ENCODE peak calls at places on chromosomes 12 and 14, in eight cellular contexts. One of them, this sample, is unnamed.

GRCh38 chr12:130053641-130054040 is 108.6 kb upstream of the FZD10 start:
- DNase-seq in A549: peak
- DNase-seq in T-cell: no peak
- DNase-seq in transverse colon: no peak
- DNase-seq in activated CD4-positive, alpha-beta T cell treated with anti-CD3 and anti-CD28 coated beads, Interleukin-2, amount 10 ng/mL, durations not matched to agents 7 days and 5 days: no peak
- DNase-seq in effector CD8-positive, alpha-beta T cell: no peak
- DNase-seq in effector CD4-positive, alpha-beta T cell: no peak
- DNase-seq in T-helper 2 cell: no peak
- DNase-seq in this sample: no peak

GRCh38 chr14:99271951-99272668 is at the start of gene BCL11B:
- DNase-seq in A549: peak
- DNase-seq in T-cell: peak
- DNase-seq in transverse colon: peak
- DNase-seq in activated CD4-positive, alpha-beta T cell treated with anti-CD3 and anti-CD28 coated beads, Interleukin-2, amount 10 ng/mL, durations not matched to agents 7 days and 5 days: peak
- DNase-seq in effector CD8-positive, alpha-beta T cell: peak
- DNase-seq in effector CD4-positive, alpha-beta T cell: peak
- DNase-seq in T-helper 2 cell: peak
- DNase-seq in this sample: peak

GRCh38 chr12:64318605-64319004 is 72.0 kb downstream of the C12orf56 start:
- DNase-seq in A549: no peak
- DNase-seq in T-cell: no peak
- DNase-seq in transverse colon: no peak
- DNase-seq in activated CD4-positive, alpha-beta T cell treated with anti-CD3 and anti-CD28 coated beads, Interleukin-2, amount 10 ng/mL, durations not matched to agents 7 days and 5 days: no peak
- DNase-seq in effector CD8-positive, alpha-beta T cell: no peak
- DNase-seq in effector CD4-positive, alpha-beta T cell: no peak
- DNase-seq in T-helper 2 cell: no peak
- DNase-seq in this sample: no peak

GRCh38 chr12:53258541-53259539 is 9.3 kb upstream of the ESPL1 start:
- DNase-seq in A549: no peak
- DNase-seq in T-cell: no peak
- DNase-seq in transverse colon: no peak
- DNase-seq in activated CD4-positive, alpha-beta T cell treated with anti-CD3 and anti-CD28 coated beads, Interleukin-2, amount 10 ng/mL, durations not matched to agents 7 days and 5 days: no peak
- DNase-seq in effector CD8-positive, alpha-beta T cell: no peak
- DNase-seq in effector CD4-positive, alpha-beta T cell: no peak
- DNase-seq in T-helper 2 cell: no peak
- DNase-seq in this sample: no peak

GRCh38 chr12:124847675-124848074 is 16.0 kb downstream of the SCARB1 start:
- DNase-seq in A549: no peak
- DNase-seq in T-cell: no peak
- DNase-seq in transverse colon: no peak
- DNase-seq in activated CD4-positive, alpha-beta T cell treated with anti-CD3 and anti-CD28 coated beads, Interleukin-2, amount 10 ng/mL, durations not matched to agents 7 days and 5 days: no peak
- DNase-seq in effector CD8-positive, alpha-beta T cell: no peak
- DNase-seq in effector CD4-positive, alpha-beta T cell: no peak
- DNase-seq in T-helper 2 cell: no peak
- DNase-seq in this sample: no peak

GRCh38 chr14:101001311-101002069 is 98.0 kb upstream of the RTL1 start:
- DNase-seq in A549: no peak
- DNase-seq in T-cell: no peak
- DNase-seq in transverse colon: no peak
- DNase-seq in activated CD4-positive, alpha-beta T cell treated with anti-CD3 and anti-CD28 coated beads, Interleukin-2, amount 10 ng/mL, durations not matched to agents 7 days and 5 days: no peak
- DNase-seq in effector CD8-positive, alpha-beta T cell: no peak
- DNase-seq in effector CD4-positive, alpha-beta T cell: no peak
- DNase-seq in T-helper 2 cell: no peak
- DNase-seq in this sample: no peak

GRCh38 chr12:23721268-23721667 is 228.2 kb downstream of the SOX5 start:
- DNase-seq in A549: no peak
- DNase-seq in T-cell: no peak
- DNase-seq in transverse colon: no peak
- DNase-seq in activated CD4-positive, alpha-beta T cell treated with anti-CD3 and anti-CD28 coated beads, Interleukin-2, amount 10 ng/mL, durations not matched to agents 7 days and 5 days: no peak
- DNase-seq in effector CD8-positive, alpha-beta T cell: no peak
- DNase-seq in effector CD4-positive, alpha-beta T cell: no peak
- DNase-seq in T-helper 2 cell: no peak
- DNase-seq in this sample: no peak

GRCh38 chr14:56733396-56733795 is 76.9 kb downstream of the OTX2 start:
- DNase-seq in A549: no peak
- DNase-seq in T-cell: no peak
- DNase-seq in transverse colon: no peak
- DNase-seq in activated CD4-positive, alpha-beta T cell treated with anti-CD3 and anti-CD28 coated beads, Interleukin-2, amount 10 ng/mL, durations not matched to agents 7 days and 5 days: no peak
- DNase-seq in effector CD8-positive, alpha-beta T cell: no peak
- DNase-seq in effector CD4-positive, alpha-beta T cell: no peak
- DNase-seq in T-helper 2 cell: no peak
- DNase-seq in this sample: no peak

GRCh38 chr12:108801736-108802665 is 55.4 kb downstream of the SSH1 start:
- DNase-seq in A549: no peak
- DNase-seq in T-cell: no peak
- DNase-seq in transverse colon: peak
- DNase-seq in activated CD4-positive, alpha-beta T cell treated with anti-CD3 and anti-CD28 coated beads, Interleukin-2, amount 10 ng/mL, durations not matched to agents 7 days and 5 days: no peak
- DNase-seq in effector CD8-positive, alpha-beta T cell: no peak
- DNase-seq in effector CD4-positive, alpha-beta T cell: no peak
- DNase-seq in T-helper 2 cell: no peak
- DNase-seq in this sample: no peak

GRCh38 chr14:38171197-38171596 is 36.5 kb upstream of the SSTR1 start:
- DNase-seq in A549: no peak
- DNase-seq in T-cell: no peak
- DNase-seq in transverse colon: no peak
- DNase-seq in activated CD4-positive, alpha-beta T cell treated with anti-CD3 and anti-CD28 coated beads, Interleukin-2, amount 10 ng/mL, durations not matched to agents 7 days and 5 days: no peak
- DNase-seq in effector CD8-positive, alpha-beta T cell: no peak
- DNase-seq in effector CD4-positive, alpha-beta T cell: no peak
- DNase-seq in T-helper 2 cell: no peak
- DNase-seq in this sample: no peak

GRCh38 chr12:101074940-101075680 is 134.9 kb downstream of the SLC5A8 start:
- DNase-seq in A549: no peak
- DNase-seq in T-cell: no peak
- DNase-seq in transverse colon: no peak
- DNase-seq in activated CD4-positive, alpha-beta T cell treated with anti-CD3 and anti-CD28 coated beads, Interleukin-2, amount 10 ng/mL, durations not matched to agents 7 days and 5 days: no peak
- DNase-seq in effector CD8-positive, alpha-beta T cell: no peak
- DNase-seq in effector CD4-positive, alpha-beta T cell: no peak
- DNase-seq in T-helper 2 cell: no peak
- DNase-seq in this sample: no peak

GRCh38 chr12:132423251-132424117 is 66.5 kb upstream of the FBRSL1 start:
- DNase-seq in A549: peak
- DNase-seq in T-cell: no peak
- DNase-seq in transverse colon: no peak
- DNase-seq in activated CD4-positive, alpha-beta T cell treated with anti-CD3 and anti-CD28 coated beads, Interleukin-2, amount 10 ng/mL, durations not matched to agents 7 days and 5 days: no peak
- DNase-seq in effector CD8-positive, alpha-beta T cell: no peak
- DNase-seq in effector CD4-positive, alpha-beta T cell: peak
- DNase-seq in T-helper 2 cell: no peak
- DNase-seq in this sample: no peak

GRCh38 chr14:57046175-57046574 is 222.5 kb downstream of the EXOC5 start:
- DNase-seq in A549: no peak
- DNase-seq in T-cell: no peak
- DNase-seq in transverse colon: no peak
- DNase-seq in activated CD4-positive, alpha-beta T cell treated with anti-CD3 and anti-CD28 coated beads, Interleukin-2, amount 10 ng/mL, durations not matched to agents 7 days and 5 days: no peak
- DNase-seq in effector CD8-positive, alpha-beta T cell: no peak
- DNase-seq in effector CD4-positive, alpha-beta T cell: no peak
- DNase-seq in T-helper 2 cell: no peak
- DNase-seq in this sample: no peak

GRCh38 chr12:123231931-123232330 is 1.0 kb downstream of the MPHOSPH9 start:
- DNase-seq in A549: peak
- DNase-seq in T-cell: no peak
- DNase-seq in transverse colon: no peak
- DNase-seq in activated CD4-positive, alpha-beta T cell treated with anti-CD3 and anti-CD28 coated beads, Interleukin-2, amount 10 ng/mL, durations not matched to agents 7 days and 5 days: no peak
- DNase-seq in effector CD8-positive, alpha-beta T cell: no peak
- DNase-seq in effector CD4-positive, alpha-beta T cell: no peak
- DNase-seq in T-helper 2 cell: no peak
- DNase-seq in this sample: no peak

GRCh38 chr14:49512571-49512970 is 73.6 kb downstream of the RPS29 start:
- DNase-seq in A549: no peak
- DNase-seq in T-cell: no peak
- DNase-seq in transverse colon: no peak
- DNase-seq in activated CD4-positive, alpha-beta T cell treated with anti-CD3 and anti-CD28 coated beads, Interleukin-2, amount 10 ng/mL, durations not matched to agents 7 days and 5 days: no peak
- DNase-seq in effector CD8-positive, alpha-beta T cell: no peak
- DNase-seq in effector CD4-positive, alpha-beta T cell: no peak
- DNase-seq in T-helper 2 cell: no peak
- DNase-seq in this sample: no peak

GRCh38 chr14:89384023-89384422 is 33.0 kb downstream of the FOXN3 start:
- DNase-seq in A549: no peak
- DNase-seq in T-cell: no peak
- DNase-seq in transverse colon: peak
- DNase-seq in activated CD4-positive, alpha-beta T cell treated with anti-CD3 and anti-CD28 coated beads, Interleukin-2, amount 10 ng/mL, durations not matched to agents 7 days and 5 days: no peak
- DNase-seq in effector CD8-positive, alpha-beta T cell: no peak
- DNase-seq in effector CD4-positive, alpha-beta T cell: no peak
- DNase-seq in T-helper 2 cell: no peak
- DNase-seq in this sample: no peak

GRCh38 chr14:61330511-61330910 is 9.1 kb downstream of the PRKCH start:
- DNase-seq in A549: no peak
- DNase-seq in T-cell: no peak
- DNase-seq in transverse colon: no peak
- DNase-seq in activated CD4-positive, alpha-beta T cell treated with anti-CD3 and anti-CD28 coated beads, Interleukin-2, amount 10 ng/mL, durations not matched to agents 7 days and 5 days: no peak
- DNase-seq in effector CD8-positive, alpha-beta T cell: no peak
- DNase-seq in effector CD4-positive, alpha-beta T cell: no peak
- DNase-seq in T-helper 2 cell: no peak
- DNase-seq in this sample: no peak

This sample was measured in activated effector memory CD4-positive, alpha-beta T cell treated with Interleukin-2 at 50 U/mL for 16 hours.